ENCODE peak calls at places on chromosomes 3 and 15, in five cellular contexts. T is body of pancreas, O is A549, K is mucosa of descending colon, Y is left ventricle myocardium inferior. G is an unnamed sample. For H3K4me1 and H3K9me3, the result is how much of the 10 kb centered on the place peaks cover.

GRCh38 chr3:141575879-141576743 is 89.3 kb downstream of the RASA2 start:
- DNase-seq in O (peak), T (no peak), Y (no peak), K (peak), G (peak)

GRCh38 chr3:63862804-63863149 is 828 bp downstream of the THOC7 start:
- DNase-seq in K (no peak), Y (no peak), O (no peak), T (no peak), G (no peak)

GRCh38 chr3:99920530-99921376 is 103.1 kb downstream of the CMSS1 start:
- DNase-seq in O (no peak), Y (peak), T (peak), K (peak), G (peak)

GRCh38 chr15:52095597-52096262 is 16.8 kb downstream of the BCL2L10 start:
- DNase-seq in Y (no peak), T (no peak), K (no peak), O (peak), G (peak)

GRCh38 chr15:93028632-93029612 is 60.1 kb downstream of the RGMA start:
- DNase-seq in O (no peak), Y (peak), K (no peak), T (peak), G (peak)

GRCh38 chr3:136498919-136499447 is 248.8 kb downstream of the PCCB start:
- DNase-seq in K (no peak), Y (no peak), O (no peak), T (no peak), G (no peak)

GRCh38 chr3:56914646-56915045 is 112.9 kb upstream of the ARHGEF3 start:
- DNase-seq in Y (no peak), K (no peak), O (no peak), T (no peak), G (no peak)

GRCh38 chr15:58308742-58309355 is 122.9 kb upstream of the LIPC start:
- DNase-seq in Y (no peak), K (no peak), O (no peak), T (no peak), G (no peak)

GRCh38 chr15:29115093-29115991 is 154.3 kb downstream of the NSMCE3 start:
- DNase-seq in T (no peak), Y (no peak), K (no peak), O (peak), G (no peak)

GRCh38 chr3:74739242-74739641 is 124.8 kb upstream of the CNTN3 start:
- DNase-seq in Y (no peak), K (no peak), T (no peak), O (no peak), G (no peak)

GRCh38 chr3:48123346-48123745 is 64.9 kb downstream of the CDC25A start:
- DNase-seq in T (no peak), O (no peak), K (no peak), Y (no peak), G (no peak)

GRCh38 chr15:92541197-92542190 is 114.1 kb downstream of the FAM174B start:
- DNase-seq in K (no peak), Y (peak), O (no peak), T (no peak), G (no peak)

GRCh38 chr15:48440084-48440483 is 108.9 kb downstream of the DUT start:
- DNase-seq in O (no peak), K (no peak), T (peak), Y (peak), G (no peak)

GRCh38 chr15:45664451-45664850 is 29.6 kb downstream of the SQOR start:
- DNase-seq in O (no peak), T (no peak), Y (no peak), K (no peak), G (no peak)

GRCh38 chr15:77983708-77984445 is 93.6 kb downstream of the TBC1D2B start:
- DNase-seq in Y (no peak), T (no peak), K (no peak), O (no peak), G (no peak)

DNA sequence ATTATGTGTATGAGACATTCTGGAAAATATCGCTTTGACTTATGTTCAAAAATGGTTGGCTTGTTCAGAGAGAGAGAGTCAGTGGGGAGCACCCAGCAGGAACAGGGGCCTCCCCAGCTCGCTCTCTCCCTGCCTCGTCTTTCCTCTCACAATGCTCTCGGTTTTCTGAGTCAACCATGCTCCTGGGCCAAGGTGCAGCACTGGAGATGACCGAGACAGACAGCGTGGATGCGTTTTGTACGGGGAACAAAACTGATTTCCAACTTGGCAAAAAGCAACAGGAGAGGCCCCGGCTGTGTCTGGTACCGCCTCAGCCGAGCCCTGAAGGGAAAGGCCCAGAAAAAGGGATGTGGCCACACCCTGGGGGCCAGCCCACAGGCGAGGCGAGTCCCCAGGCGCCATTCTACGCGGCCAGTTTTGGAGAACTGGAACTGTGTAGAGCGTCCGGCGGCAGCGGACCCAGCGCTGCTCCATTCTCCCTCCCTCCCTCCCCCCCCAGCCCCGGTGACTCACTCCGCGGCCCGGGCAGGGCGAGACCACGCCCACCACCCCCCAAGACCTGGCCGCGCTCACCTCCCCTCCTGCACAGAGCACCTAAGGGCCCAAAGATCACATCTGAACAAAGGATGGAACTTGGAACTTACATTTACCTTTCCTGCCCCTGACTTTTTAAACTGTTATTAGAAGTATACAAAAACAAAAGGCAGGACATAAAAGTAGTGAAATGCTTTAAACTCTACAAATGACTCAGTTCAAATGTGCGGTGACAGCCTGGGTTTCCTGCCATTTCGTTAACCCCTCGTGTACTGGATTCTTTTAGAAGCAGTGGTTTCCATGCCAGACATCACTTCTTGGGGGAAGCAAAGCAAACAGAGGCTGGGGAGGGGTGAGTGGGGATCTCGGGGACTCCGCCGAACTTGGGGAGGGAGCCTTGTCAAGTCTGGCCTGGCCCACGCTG is 12.7 kb downstream of the ATP10A start:
- DNase-seq in T (peak), K (peak), O (peak), Y (peak), G (peak)
- H3K4me3 ChIP-seq in T (no peak), K (no peak), O (peak), Y (peak), G (peak)

DNA sequence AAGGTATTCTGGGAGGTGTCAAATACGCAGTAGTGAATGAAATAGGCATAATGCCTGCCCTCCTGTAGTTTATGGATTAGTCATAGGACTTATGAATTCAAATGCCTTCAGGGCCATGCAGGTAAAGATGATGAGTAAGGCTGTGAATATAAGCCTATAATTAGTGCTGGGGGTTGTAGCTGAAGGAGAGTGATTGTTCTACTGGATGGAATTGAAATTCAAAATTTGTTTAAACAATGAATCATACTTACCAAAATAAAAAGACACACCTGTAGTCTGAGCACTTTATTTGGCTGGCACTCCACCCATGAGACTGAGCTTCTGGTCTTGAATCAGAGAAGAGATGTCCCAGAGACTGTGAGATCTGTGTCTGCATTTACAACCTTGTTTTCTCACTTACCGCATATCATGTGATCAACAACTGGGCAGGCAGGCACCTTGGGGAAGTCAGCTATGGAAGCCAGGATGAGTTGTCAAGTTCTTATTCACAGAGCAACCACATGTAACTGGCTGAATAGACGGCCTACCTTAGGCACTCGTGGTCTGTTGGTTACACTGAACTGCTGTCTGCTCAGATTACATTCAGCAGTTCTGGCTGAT is 291.8 kb downstream of the NAALADL2 start:
- DNase-seq in O (no peak), T (no peak), K (peak), Y (no peak), G (peak)
- H3K4me1 ChIP-seq in O (under half), T (under half), K (under half), Y (under half), G (under half)

DNA sequence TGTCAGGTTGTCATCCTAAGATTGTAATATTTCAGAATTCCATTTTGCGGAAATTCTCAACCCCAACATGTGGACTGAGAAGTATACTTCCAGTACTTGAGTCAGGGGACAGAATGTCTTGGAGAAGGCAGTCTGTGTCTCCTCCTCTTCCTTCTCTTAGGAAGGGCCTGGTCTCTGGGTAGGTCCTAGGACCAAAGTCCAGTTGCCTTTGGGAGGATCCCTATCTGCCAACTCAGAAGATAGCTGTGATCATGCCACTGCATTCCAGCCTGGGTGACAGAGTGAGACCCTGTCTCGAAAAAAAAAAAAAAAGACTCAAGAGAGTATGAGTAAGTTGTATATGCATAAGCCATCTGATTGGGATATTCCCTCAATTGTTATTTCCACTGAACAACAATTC is 23.9 kb upstream of the FAM3D start:
- DNase-seq in K (peak), Y (no peak), T (no peak), O (no peak), G (peak)
- H3K9me3 ChIP-seq in K (under half), Y (under half), T (under half), O (under half), G (under half)

GRCh38 chr3:153343988-153344782 is 182.2 kb downstream of the RAP2B start:
- DNase-seq in K (no peak), O (no peak), T (no peak), Y (no peak), G (no peak)

GRCh38 chr3:153348457-153349137 is 186.6 kb downstream of the RAP2B start:
- DNase-seq in Y (no peak), K (no peak), O (no peak), T (no peak), G (no peak)

GRCh38 chr3:153350420-153350819 is 188.4 kb downstream of the RAP2B start:
- DNase-seq in T (no peak), K (no peak), O (no peak), Y (no peak), G (no peak)

GRCh38 chr3:153354641-153355040 is 192.6 kb downstream of the RAP2B start:
- DNase-seq in K (no peak), T (no peak), O (no peak), Y (no peak), G (no peak)

GRCh38 chr3:153349138-153349499 is 187.1 kb downstream of the RAP2B start:
- DNase-seq in O (no peak), K (no peak), Y (no peak), T (no peak), G (no peak)
- H3K4me3 ChIP-seq in O (no peak), K (no peak), Y (no peak), T (no peak), G (no peak)

G was measured in small intestine.